ENCODE peak calls at places on chromosomes 3 and 15, in six cellular contexts. W is heart right ventricle, R is RWPE1, V is Panc1, D is uterus, F is breast epithelium. I is an unnamed sample.

GRCh38 chr3:155093261-155093660 is 13.1 kb downstream of the MME start:
- DNase-seq in V (no peak), R (no peak), W (no peak), F (no peak), D (no peak), I (no peak)

GRCh38 chr3:41653575-41654239 is 308.2 kb downstream of the ULK4 start:
- DNase-seq in W (no peak), R (no peak), D (no peak), F (no peak), V (no peak), I (no peak)

GRCh38 chr15:62275818-62276217 is 110.7 kb upstream of the C2CD4B start:
- DNase-seq in D (no peak), R (no peak), V (no peak), F (no peak), W (no peak), I (no peak)

GRCh38 chr3:116443096-116443793 is 2.0 kb downstream of the LSAMP start:
- DNase-seq in V (no peak), F (no peak), D (no peak), R (no peak), W (no peak), I (no peak)

GRCh38 chr3:58291671-58292338 is 14.2 kb upstream of the RPP14 start:
- DNase-seq in W (no peak), V (no peak), F (no peak), R (no peak), D (no peak), I (no peak)

GRCh38 chr15:47944911-47945310 is 175.9 kb upstream of the SLC24A5 start:
- DNase-seq in W (no peak), V (no peak), F (no peak), R (no peak), D (no peak), I (no peak)

GRCh38 chr3:149673393-149673792 is 15.6 kb upstream of the WWTR1 start:
- DNase-seq in F (no peak), W (no peak), R (no peak), V (no peak), D (no peak), I (no peak)

GRCh38 chr3:150293401-150294001 is 114.6 kb upstream of the TSC22D2 start:
- DNase-seq in F (no peak), W (no peak), R (no peak), V (no peak), D (no peak), I (no peak)

GRCh38 chr15:42726114-42726513 is 10.8 kb downstream of the CDAN1 start:
- DNase-seq in D (no peak), V (no peak), R (no peak), W (no peak), F (no peak), I (no peak)

GRCh38 chr3:174125267-174125844 is 727.8 kb downstream of the NLGN1 start:
- DNase-seq in R (peak), F (no peak), D (no peak), V (no peak), W (no peak), I (no peak)

GRCh38 chr15:95125803-95126202 is 894.4 kb downstream of the MCTP2 start:
- DNase-seq in F (no peak), V (no peak), D (no peak), R (no peak), W (no peak), I (no peak)

GRCh38 chr15:84638103-84638502 is 16.0 kb downstream of the WDR73 start:
- DNase-seq in V (no peak), W (no peak), D (no peak), F (no peak), R (peak), I (peak)

GRCh38 chr3:181610973-181611265 is 100.8 kb upstream of the SOX2 start:
- DNase-seq in W (no peak), F (no peak), R (no peak), V (no peak), D (no peak), I (no peak)

GRCh38 chr3:184040010-184040409 is 8.5 kb downstream of the HTR3D start:
- DNase-seq in V (no peak), W (no peak), F (no peak), R (no peak), D (no peak), I (no peak)

GRCh38 chr15:39874890-39875549 is 45.0 kb downstream of the GPR176 start:
- DNase-seq in V (peak), D (no peak), F (no peak), R (peak), W (no peak), I (no peak)

GRCh38 chr15:32698773-32699390 is 18.9 kb upstream of the GREM1 start:
- DNase-seq in R (no peak), W (no peak), V (no peak), F (no peak), D (no peak), I (no peak)

GRCh38 chr15:48472756-48473155 is 141.5 kb downstream of the DUT start:
- DNase-seq in D (no peak), V (no peak), F (no peak), W (no peak), R (peak), I (no peak)

DNA sequence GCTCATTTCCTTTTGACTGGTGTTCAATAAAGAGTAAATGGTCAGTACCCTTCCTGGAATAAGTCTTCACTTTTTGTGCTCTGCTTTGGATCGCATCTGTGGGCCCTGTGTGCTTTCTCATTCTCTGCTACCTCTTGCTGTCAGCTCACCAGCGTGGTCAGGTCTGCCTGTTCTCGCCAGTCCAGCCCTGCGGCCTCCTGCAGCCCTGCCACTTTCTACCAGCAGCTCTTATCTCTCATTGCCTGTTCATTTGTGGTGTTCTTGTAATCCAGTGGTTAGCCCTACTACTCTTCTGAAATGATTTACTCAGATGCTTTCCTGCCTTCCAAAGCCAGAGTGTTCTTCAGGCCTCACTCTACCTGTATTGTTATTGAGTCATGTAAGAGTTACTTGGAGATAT is 54.8 kb downstream of the CHCHD6 start:
- DNase-seq in F (no peak), R (no peak), W (no peak), V (no peak), D (no peak), I (no peak)
- H3K27ac ChIP-seq in F (no peak), R (no peak), W (no peak), V (no peak), D (no peak), I (no peak)

DNA sequence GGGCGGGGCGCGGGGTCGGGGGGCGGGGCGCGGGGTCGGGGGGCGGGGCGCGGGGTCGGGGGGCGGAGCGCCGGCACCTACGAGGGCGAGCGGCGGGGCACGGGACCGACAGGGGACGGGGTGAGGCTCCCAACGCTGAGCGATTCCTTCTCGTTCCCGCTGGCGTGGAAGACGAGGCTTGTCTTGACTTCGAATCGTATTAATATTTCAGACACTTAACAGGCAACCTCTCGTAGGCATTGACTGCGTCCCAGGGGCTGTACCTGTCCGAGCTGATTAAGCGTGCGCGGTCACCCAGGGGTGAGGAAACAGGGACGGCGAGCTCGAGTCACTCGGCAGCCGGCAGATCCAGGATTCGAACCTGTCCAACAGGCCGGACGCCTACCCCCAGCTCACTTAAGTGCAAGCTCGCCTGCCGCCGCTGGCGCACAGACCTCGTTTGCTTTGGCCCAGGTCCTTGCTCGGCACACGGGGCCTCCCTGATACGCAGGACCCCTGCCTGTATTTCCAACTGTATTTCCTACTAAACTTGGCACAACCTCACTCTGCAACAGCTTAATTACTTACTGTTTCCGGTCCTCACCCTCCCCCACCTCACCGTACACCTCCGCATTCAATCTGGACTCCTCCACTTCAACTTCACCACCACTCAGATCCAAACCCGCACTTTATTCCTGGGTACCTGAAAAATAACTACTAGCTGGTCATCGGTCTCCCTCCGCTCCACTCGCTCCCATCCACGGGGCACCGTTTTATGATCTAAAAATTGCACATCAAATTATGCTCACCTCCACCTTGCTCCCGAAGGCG is 680 bp upstream of the ZXDC start:
- DNase-seq in F (peak), W (peak), D (peak), V (peak), R (no peak), I (no peak)
- H3K27ac ChIP-seq in F (peak), W (peak), D (peak), V (peak), R (peak), I (peak)

GRCh38 chr3:105014631-105015030 is 352.1 kb upstream of the ALCAM start:
- DNase-seq in D (no peak), R (no peak), V (no peak), F (no peak), W (no peak), I (no peak)
- H3K27ac ChIP-seq in D (no peak), R (no peak), V (no peak), F (no peak), W (no peak), I (no peak)

GRCh38 chr3:151394611-151395010 is 10.1 kb upstream of the P2RY12 start:
- DNase-seq in D (no peak), R (no peak), W (no peak), V (no peak), F (no peak), I (no peak)

GRCh38 chr3:151398895-151399294 is 14.3 kb upstream of the P2RY12 start:
- DNase-seq in R (no peak), W (no peak), F (no peak), D (no peak), V (no peak), I (no peak)

GRCh38 chr3:151393961-151394360 is 9.4 kb upstream of the P2RY12 start:
- DNase-seq in F (no peak), W (no peak), D (no peak), R (no peak), V (no peak), I (no peak)

GRCh38 chr3:151393146-151393831 is 8.7 kb upstream of the P2RY12 start:
- DNase-seq in F (no peak), V (no peak), R (no peak), W (no peak), D (no peak), I (no peak)

DNA sequence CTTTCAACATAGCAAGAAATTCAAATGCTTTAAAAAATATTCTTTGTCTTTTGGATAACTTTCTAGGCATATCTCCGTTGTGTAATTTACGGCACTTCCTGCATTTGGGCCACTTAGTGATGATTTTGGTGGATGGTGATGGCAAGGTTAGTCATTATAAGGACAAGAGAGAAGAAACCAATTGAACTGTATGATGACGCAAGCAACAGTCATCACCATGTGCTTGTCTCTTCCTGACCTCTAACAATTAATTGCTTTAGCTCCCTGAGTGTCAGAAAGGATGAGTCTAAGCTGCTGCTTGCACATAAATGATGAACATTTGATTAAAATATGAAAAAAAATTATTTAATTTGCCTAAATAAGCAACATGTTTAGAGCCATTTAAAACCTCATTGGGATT is 11.3 kb upstream of the P2RY12 start:
- DNase-seq in D (no peak), V (peak), R (peak), F (no peak), W (no peak), I (no peak)
- H3K27ac ChIP-seq in D (no peak), V (no peak), R (no peak), F (no peak), W (no peak), I (no peak)

DNA sequence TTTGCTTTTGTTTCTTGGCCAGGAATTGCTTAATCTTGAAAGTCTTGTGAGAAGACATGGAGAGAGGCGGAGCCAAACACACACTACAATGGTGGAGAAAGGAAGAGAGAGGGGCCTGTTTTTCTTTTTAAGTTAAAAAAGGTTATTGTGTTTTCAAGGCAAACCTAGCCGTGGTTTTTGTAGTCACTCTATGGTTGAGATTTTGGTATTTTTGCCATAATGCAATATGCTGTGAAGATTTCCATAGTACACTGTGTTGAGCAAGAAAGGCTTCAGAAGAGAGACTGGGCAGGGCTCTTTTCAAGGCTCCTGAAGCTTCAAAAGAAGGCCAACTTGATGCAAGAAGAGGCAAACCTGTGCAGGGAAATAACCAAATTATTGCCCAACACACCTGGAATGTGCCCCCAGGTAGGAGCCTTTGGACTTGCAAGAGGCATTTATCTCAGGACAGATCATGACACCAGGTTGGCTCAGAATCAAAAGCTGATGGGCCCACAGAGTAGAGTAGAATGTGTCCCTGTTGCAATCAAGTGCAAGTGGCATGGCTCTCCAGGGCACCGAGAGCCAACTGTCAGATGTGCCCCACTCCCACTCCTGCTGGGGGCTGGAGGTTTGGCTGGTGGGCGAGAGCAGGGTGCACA is 22.1 kb downstream of the AMOTL2 start:
- DNase-seq in W (no peak), D (no peak), F (no peak), R (no peak), V (no peak), I (no peak)
- H3K27ac ChIP-seq in W (no peak), D (peak), F (peak), R (peak), V (peak), I (no peak)

GRCh38 chr3:13064964-13065363 is 8.3 kb downstream of the IQSEC1 start:
- DNase-seq in D (no peak), W (no peak), R (no peak), V (no peak), F (no peak), I (no peak)

GRCh38 chr3:13066236-13066635 is 7.0 kb downstream of the IQSEC1 start:
- DNase-seq in V (no peak), F (no peak), W (no peak), R (no peak), D (no peak), I (no peak)

GRCh38 chr3:13067778-13068177 is 5.5 kb downstream of the IQSEC1 start:
- DNase-seq in F (no peak), W (no peak), D (no peak), V (no peak), R (no peak), I (no peak)

GRCh38 chr3:13064469-13064868 is 8.8 kb downstream of the IQSEC1 start:
- DNase-seq in F (no peak), R (no peak), D (no peak), V (no peak), W (no peak), I (no peak)

GRCh38 chr3:13065727-13066126 is 7.5 kb downstream of the IQSEC1 start:
- DNase-seq in W (no peak), D (no peak), V (no peak), R (no peak), F (no peak), I (no peak)
- H3K27ac ChIP-seq in W (no peak), D (no peak), V (no peak), R (no peak), F (no peak), I (peak)

GRCh38 chr3:52121459-52121795 is 32.8 kb downstream of the POC1A start:
- DNase-seq in D (no peak), R (no peak), F (no peak), W (peak), V (no peak), I (peak)
- H3K27ac ChIP-seq in D (peak), R (peak), F (peak), W (peak), V (no peak), I (no peak)

DNA sequence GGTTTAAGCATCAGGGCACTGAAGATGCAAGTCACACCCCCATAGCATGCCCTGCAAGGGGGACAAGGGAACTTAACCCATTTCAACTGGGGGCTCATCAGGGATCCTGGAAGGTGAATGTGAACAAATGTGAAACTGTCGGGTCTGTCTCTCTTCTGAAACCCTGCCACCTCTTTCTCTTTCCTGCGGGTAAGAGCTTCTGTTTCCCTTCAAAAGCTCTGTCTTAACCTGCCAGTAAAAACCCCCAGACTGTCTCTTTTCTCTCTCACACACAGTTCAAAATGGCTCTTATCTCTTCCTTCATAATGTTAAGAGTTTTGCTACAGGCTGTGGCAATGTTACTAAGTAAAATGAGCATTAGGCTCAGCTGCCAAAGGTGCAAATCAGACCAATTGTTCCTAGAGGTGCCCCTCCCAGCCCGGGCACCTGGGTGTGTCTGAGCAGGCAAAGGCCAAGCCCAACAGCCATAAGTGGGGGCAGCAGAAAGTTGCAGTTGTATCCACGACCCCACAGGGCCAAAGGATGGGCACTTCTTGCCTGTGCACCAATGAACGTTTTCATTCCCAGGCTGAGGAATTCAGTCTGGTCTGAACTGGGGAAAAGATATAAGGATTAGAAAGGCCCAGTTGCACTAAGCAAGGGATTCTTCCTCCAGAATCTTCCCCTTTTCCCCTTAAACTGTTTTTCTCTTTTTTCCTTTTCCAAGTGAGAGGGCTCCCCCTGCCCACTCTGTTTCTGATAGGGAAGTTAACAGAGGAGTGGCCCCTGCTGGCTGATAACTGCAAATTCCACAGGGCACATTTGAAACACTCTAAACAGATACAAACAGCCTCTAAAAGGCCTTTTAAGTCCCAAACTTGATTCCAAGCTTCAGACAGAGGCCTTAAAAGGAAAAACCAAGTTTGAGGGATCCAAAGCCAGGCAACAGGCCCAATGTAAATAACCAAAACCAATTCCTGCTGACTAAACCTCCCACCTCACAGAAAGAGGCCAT is 113.8 kb upstream of the EPHA6 start:
- DNase-seq in W (no peak), V (no peak), F (no peak), D (no peak), R (no peak), I (no peak)
- H3K27ac ChIP-seq in W (no peak), V (no peak), F (no peak), D (no peak), R (no peak), I (no peak)

GRCh38 chr3:1535361-1535760 is 442.5 kb downstream of the CNTN6 start:
- DNase-seq in D (no peak), F (no peak), W (no peak), V (no peak), R (no peak), I (no peak)
- H3K27ac ChIP-seq in D (no peak), F (no peak), W (no peak), V (no peak), R (no peak), I (no peak)

I was measured in substantia nigra.